ENCODE peak calls at places on chromosomes 7 and 10, in four cellular contexts. Z is Panc1, F is A549, B is K562. W is an unnamed sample.

GRCh38 chr10:59819265-59819664 is 66.0 kb upstream of the MRLN start:
- DNase-seq in Z (no peak), F (no peak), B (no peak), W (no peak)

GRCh38 chr7:516606-517456 is 2.8 kb downstream of the PDGFA start:
- DNase-seq in F (peak), B (peak), Z (no peak), W (no peak)

GRCh38 chr10:61627266-61627665 is 35.5 kb upstream of the CABCOCO1 start:
- DNase-seq in Z (no peak), B (no peak), F (no peak), W (no peak)

GRCh38 chr10:128520191-128520815 is 394.1 kb upstream of the MKI67 start:
- DNase-seq in Z (no peak), B (no peak), F (no peak), W (no peak)

GRCh38 chr7:31938650-31939049 is 131.6 kb downstream of the PDE1C start:
- DNase-seq in B (no peak), Z (no peak), F (peak), W (no peak)

GRCh38 chr7:117110480-117111315 is 157.4 kb downstream of the ST7 start:
- DNase-seq in F (no peak), Z (no peak), B (no peak), W (no peak)

GRCh38 chr10:12729885-12730284 is 271.6 kb downstream of the CCDC3 start:
- DNase-seq in B (peak), Z (no peak), F (no peak), W (no peak)

GRCh38 chr7:101250324-101250723 is 5.4 kb upstream of the FIS1 start:
- DNase-seq in Z (no peak), B (no peak), F (no peak), W (no peak)

GRCh38 chr7:79548616-79549206 is 95.2 kb upstream of the MAGI2 start:
- DNase-seq in B (no peak), F (no peak), Z (no peak), W (no peak)

GRCh38 chr10:101043356-101043707 is 12.3 kb downstream of the SFXN3 start:
- DNase-seq in Z (no peak), F (no peak), B (no peak), W (peak)

GRCh38 chr7:158732483-158733219 is 28.0 kb upstream of the NCAPG2 start:
- DNase-seq in Z (no peak), F (no peak), B (no peak), W (no peak)

GRCh38 chr10:125709553-125710266 is 9.8 kb upstream of the EDRF1 start:
- DNase-seq in B (no peak), F (no peak), Z (no peak), W (no peak)

GRCh38 chr7:118185163-118185860 is 1.3 kb downstream of the LSM8 start:
- DNase-seq in Z (no peak), F (no peak), B (no peak), W (no peak)

GRCh38 chr7:460374-461117 is 59.1 kb downstream of the PDGFA start:
- DNase-seq in F (no peak), B (no peak), Z (no peak), W (no peak)

GRCh38 chr7:26624431-26624830 is 240.0 kb downstream of the SKAP2 start:
- DNase-seq in F (no peak), Z (no peak), B (no peak), W (no peak)

GRCh38 chr10:126663328-126663727 is 7.2 kb downstream of the C10orf90 start:
- DNase-seq in F (no peak), Z (no peak), B (no peak), W (peak)

GRCh38 chr10:112751651-112752050 is 198.4 kb upstream of the TCF7L2 start:
- DNase-seq in F (no peak), Z (no peak), B (no peak), W (no peak)

GRCh38 chr7:11237742-11238141 is 264.1 kb downstream of the PHF14 start:
- DNase-seq in B (no peak), F (no peak), Z (no peak), W (no peak)

GRCh38 chr7:50728184-50728583 is 54.5 kb downstream of the GRB10 start:
- DNase-seq in Z (no peak), F (no peak), B (no peak), W (no peak)

GRCh38 chr7:138313829-138314178 is 146.3 kb upstream of the TRIM24 start:
- DNase-seq in Z (no peak), B (no peak), F (no peak), W (no peak)

GRCh38 chr7:69186974-69187373 is 411.3 kb upstream of the AUTS2 start:
- DNase-seq in B (no peak), F (no peak), Z (no peak), W (no peak)

GRCh38 chr10:26173837-26174236 is 42.7 kb upstream of the GAD2 start:
- DNase-seq in F (no peak), Z (no peak), B (no peak), W (no peak)

GRCh38 chr7:139457153-139457946 is 26.1 kb downstream of the KLRG2 start:
- DNase-seq in F (no peak), B (peak), Z (no peak), W (no peak)

GRCh38 chr7:157211710-157212109 is 73.0 kb downstream of the UBE3C start:
- DNase-seq in B (no peak), F (no peak), Z (no peak), W (no peak)

GRCh38 chr10:114077347-114077746 is 33.7 kb downstream of the ADRB1 start:
- DNase-seq in Z (no peak), F (no peak), B (no peak), W (no peak)

GRCh38 chr10:132149917-132150316 is 36.8 kb upstream of the DPYSL4 start:
- DNase-seq in Z (no peak), B (no peak), F (no peak), W (no peak)

GRCh38 chr7:44615149-44615611 is 8.8 kb downstream of the OGDH start:
- DNase-seq in Z (no peak), F (no peak), B (peak), W (no peak)

GRCh38 chr10:15097011-15097812 is at the start of gene RPP38:
- DNase-seq in Z (peak), F (peak), B (peak), W (peak)
- TF ChIP-seq REST in Z (no peak), F (peak), B (peak), W (peak)

DNA sequence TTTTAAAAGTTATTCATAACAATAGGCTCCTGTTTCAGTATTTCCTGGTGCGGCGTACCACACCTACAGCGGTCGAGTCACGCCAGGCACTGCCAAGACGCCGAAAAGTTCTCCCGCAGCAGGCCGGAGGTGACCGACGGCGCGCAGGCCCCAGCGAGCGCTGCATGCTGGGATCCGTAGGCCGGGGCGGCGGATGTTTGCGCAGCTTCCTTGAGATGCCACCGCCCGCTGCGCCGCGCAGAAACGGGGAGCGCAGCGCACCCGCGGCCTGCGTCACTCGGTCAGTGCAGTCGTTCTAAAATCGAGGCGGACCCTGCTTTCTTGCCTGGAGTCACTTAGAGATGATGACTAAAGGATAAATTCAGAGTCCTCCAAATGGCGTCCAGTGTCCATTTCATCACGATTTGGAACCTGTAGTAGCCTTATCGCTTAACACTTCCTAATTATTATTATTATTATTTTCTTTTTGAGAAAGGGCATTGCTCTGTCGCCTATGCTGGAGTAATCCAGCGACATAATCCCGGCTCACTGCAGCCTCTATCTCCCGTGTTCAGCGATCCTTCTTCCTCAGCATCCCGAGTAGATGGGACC is 1.3 kb upstream of the KIF11 start:
- DNase-seq in F (peak), Z (peak), B (peak), W (peak)
- TF ChIP-seq REST in F (no peak), Z (no peak), B (no peak), W (no peak)

DNA sequence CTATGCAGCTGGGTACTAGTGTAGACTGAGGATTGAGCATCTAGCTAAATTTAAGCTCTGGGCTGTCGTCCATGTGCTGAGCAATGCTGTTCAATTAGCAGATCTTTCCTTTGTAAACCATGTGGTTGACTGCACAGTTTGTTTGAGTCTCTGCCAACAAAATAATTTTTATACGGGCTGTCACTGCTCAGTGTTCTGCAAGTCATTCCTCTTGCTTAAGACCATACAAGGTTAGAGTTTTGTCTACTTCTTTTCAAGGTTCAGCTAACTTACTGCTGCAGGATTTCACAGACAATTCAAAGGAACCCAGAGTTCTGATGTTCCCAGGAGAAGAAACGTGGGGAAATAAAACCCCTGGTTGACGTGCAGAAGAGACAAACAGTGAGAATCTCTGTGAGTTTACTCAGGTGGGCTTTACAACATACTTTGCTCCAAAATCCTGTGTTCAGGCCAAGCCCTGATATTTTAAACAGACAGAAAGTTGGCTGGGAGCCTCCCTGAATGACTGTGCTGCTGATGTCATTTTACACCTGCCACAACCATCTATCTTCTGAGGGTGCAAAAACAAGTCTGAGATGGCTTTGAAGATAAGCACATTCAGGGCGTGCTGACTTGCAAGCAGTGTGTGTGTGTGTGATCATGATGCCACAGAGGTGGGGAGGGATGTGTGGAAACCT is 177.1 kb upstream of the SVIL start:
- DNase-seq in F (peak), Z (peak), B (no peak), W (no peak)
- TF ChIP-seq REST in F (no peak), Z (no peak), B (no peak), W (no peak)

DNA sequence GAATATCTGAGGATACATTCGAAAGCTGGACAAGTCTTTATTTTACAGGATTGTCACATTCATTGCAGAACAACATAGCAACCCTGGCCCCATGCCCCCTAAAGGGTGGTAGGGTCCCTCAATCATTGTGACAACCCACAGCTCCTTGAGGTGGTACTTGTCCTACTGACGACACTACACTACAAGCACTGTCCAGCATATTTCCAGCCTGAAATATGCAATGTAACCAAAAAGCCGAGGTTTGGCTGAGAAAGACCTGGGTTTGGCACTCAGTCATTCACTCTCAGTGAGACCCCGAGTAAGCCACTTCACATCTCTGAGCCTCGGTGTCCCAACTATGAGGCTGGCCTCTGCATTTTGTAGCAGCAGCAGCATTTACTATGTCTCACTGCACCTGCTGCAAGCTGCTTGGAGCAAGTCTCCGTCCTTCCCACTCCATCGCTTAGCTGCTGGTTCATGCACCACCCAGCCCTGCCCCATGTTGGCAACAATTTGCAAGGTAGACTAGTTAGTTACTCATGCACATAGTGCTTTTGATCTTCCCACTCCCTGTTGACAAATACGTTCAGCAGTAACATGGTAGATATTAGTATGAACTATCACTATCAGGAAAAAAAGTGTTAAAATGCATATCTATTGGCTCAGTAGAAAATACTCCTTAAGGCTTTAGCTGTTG is 43.6 kb upstream of the TNPO3 start:
- DNase-seq in Z (no peak), F (no peak), B (no peak), W (no peak)
- TF ChIP-seq REST in Z (no peak), F (peak), B (no peak), W (peak)

GRCh38 chr7:47720907-47721244 is 139.0 kb upstream of the TNS3 start:
- DNase-seq in F (no peak), Z (no peak), B (no peak), W (no peak)
- TF ChIP-seq REST in F (no peak), Z (no peak), B (no peak), W (no peak)

GRCh38 chr7:37943905-37944736 is 23.7 kb downstream of the EPDR1 start:
- DNase-seq in B (no peak), Z (no peak), F (no peak), W (no peak)

GRCh38 chr7:37945336-37945735 is 24.9 kb downstream of the EPDR1 start:
- DNase-seq in Z (no peak), F (no peak), B (no peak), W (no peak)

GRCh38 chr7:37944737-37945054 is 24.3 kb downstream of the EPDR1 start:
- DNase-seq in F (no peak), Z (no peak), B (no peak), W (no peak)

GRCh38 chr7:37947138-37947839 is 26.8 kb downstream of the EPDR1 start:
- DNase-seq in Z (no peak), F (no peak), B (no peak), W (no peak)

GRCh38 chr7:37942934-37943610 is 22.6 kb downstream of the EPDR1 start:
- DNase-seq in B (no peak), Z (peak), F (peak), W (no peak)
- TF ChIP-seq REST in B (no peak), Z (no peak), F (no peak), W (no peak)

DNA sequence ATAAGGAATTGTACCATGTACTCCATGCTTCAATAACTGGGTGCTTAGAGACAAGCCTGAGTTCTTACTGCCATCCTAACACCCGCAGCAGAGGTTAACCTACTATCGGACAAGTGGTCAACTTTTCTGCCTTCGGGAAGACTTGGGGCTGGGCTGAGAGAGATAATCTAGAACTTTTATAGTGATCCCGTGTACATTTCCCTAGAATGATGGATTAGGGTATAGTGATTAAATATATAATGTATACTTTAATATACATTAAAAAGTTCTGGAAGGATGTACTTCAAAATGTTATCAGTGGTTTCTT is 12.2 kb upstream of the HNRNPF start:
- DNase-seq in Z (no peak), B (no peak), F (no peak), W (no peak)
- TF ChIP-seq REST in Z (no peak), B (no peak), F (no peak), W (no peak)

DNA sequence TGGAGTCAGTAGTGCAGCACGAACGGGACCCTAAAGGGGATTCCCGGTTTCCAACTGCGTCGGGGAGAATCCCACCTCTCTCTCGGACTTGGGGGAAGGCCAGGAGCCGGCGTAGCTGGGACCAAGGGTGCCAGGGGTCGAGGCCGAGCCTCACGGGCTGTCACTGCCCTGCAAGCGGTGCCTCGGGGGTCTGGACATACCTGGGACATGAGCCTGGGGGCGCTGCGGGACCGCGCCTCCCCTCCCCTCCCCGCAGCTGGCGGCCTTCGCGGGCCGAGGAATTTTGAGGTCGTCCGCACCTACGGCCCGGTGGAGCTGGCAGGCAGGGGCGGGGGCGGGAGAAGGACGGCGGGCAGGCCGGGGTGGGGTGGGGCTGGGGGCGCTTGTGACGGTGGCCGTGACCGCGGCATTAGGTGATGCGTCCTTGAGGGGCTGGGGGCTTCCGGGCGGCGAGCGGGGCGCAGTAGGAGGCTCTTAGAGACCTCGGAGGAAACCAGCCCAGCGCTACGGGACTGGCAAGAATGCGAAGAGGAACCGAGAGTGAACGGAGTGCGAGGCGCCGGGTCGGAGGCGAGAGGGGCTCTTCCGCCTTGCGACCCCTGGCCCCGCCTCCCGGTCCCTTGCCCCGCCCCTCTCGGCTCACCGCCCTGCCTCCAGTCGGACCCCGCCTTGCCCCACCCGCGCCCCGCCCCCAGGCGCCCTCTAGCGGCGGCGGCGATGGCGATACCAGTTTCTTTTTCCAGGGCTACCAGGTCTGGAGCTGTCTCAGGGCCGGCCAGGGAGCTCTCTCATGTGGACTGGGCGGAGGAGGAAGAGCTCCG is 48.3 kb downstream of the NPVF start:
- DNase-seq in Z (peak), B (peak), F (peak), W (peak)
- TF ChIP-seq REST in Z (no peak), B (no peak), F (no peak), W (peak)

W was measured in HL-60.